ENCODE peak calls at places on chromosomes 12 and 14, in eight cellular contexts. A is IMR-90; C is Panc1; L is lower lobe of right lung; Q is body of pancreas; I is CD8-positive, alpha-beta T cell; Z is stomach; M is SK-N-SH. R is an unnamed sample.

GRCh38 chr12:31732926-31733548 is 4.2 kb upstream of the AMN1 start:
- DNase-seq in A (peak; percentile 83), C (peak; percentile 91), L (no peak), Q (no peak), I (no peak), Z (no peak), M (no peak), R (no peak)

GRCh38 chr12:106300761-106301160 is 1.8 kb upstream of the TCP11L2 start:
- DNase-seq in A (no peak), C (no peak), L (no peak), Q (no peak), I (no peak), Z (no peak), M (no peak), R (no peak)

GRCh38 chr14:93112891-93113677 is 2.6 kb downstream of the ITPK1 start:
- DNase-seq in A (peak; percentile 79), C (peak; percentile 45), L (peak; percentile 85), Q (peak; percentile 87), I (peak; percentile 83), Z (peak; percentile 90), M (peak; percentile 71), R (peak; percentile 62)

GRCh38 chr12:25521625-25522256 is 31.3 kb downstream of the LMNTD1 start:
- DNase-seq in A (no peak), C (no peak), L (no peak), Q (no peak), I (no peak), Z (no peak), M (no peak), R (no peak)

GRCh38 chr12:46363582-46364299 is 8.8 kb downstream of the SLC38A2 start:
- DNase-seq in A (no peak), C (no peak), L (no peak), Q (no peak), I (no peak), Z (no peak), M (no peak), R (no peak)

GRCh38 chr12:131177599-131177998 is 223.9 kb downstream of the ADGRD1 start:
- DNase-seq in A (no peak), C (no peak), L (no peak), Q (no peak), I (peak; percentile 17), Z (no peak), M (no peak), R (no peak)

GRCh38 chr12:132568826-132569480 is 41.4 kb downstream of the LRCOL1 start:
- DNase-seq in A (no peak), C (no peak), L (no peak), Q (no peak), I (no peak), Z (no peak), M (no peak), R (no peak)

GRCh38 chr14:103100281-103101121 is 6.0 kb downstream of the EXOC3L4 start:
- DNase-seq in A (no peak), C (no peak), L (no peak), Q (no peak), I (no peak), Z (no peak), M (no peak), R (peak; percentile 43)

GRCh38 chr12:113232787-113233585 is 11.7 kb downstream of the TPCN1 start:
- DNase-seq in A (no peak), C (no peak), L (peak; percentile 65), Q (no peak), I (peak; percentile 74), Z (peak; percentile 25), M (no peak), R (peak; percentile 63)

GRCh38 chr14:38755036-38755435 is 348.0 kb downstream of the SEC23A start:
- DNase-seq in A (no peak), C (no peak), L (no peak), Q (no peak), I (no peak), Z (no peak), M (no peak), R (no peak)

GRCh38 chr12:78060186-78060585 is 229.5 kb downstream of the NAV3 start:
- DNase-seq in A (peak; percentile 88), C (no peak), L (no peak), Q (no peak), I (no peak), Z (no peak), M (no peak), R (no peak)

DNA sequence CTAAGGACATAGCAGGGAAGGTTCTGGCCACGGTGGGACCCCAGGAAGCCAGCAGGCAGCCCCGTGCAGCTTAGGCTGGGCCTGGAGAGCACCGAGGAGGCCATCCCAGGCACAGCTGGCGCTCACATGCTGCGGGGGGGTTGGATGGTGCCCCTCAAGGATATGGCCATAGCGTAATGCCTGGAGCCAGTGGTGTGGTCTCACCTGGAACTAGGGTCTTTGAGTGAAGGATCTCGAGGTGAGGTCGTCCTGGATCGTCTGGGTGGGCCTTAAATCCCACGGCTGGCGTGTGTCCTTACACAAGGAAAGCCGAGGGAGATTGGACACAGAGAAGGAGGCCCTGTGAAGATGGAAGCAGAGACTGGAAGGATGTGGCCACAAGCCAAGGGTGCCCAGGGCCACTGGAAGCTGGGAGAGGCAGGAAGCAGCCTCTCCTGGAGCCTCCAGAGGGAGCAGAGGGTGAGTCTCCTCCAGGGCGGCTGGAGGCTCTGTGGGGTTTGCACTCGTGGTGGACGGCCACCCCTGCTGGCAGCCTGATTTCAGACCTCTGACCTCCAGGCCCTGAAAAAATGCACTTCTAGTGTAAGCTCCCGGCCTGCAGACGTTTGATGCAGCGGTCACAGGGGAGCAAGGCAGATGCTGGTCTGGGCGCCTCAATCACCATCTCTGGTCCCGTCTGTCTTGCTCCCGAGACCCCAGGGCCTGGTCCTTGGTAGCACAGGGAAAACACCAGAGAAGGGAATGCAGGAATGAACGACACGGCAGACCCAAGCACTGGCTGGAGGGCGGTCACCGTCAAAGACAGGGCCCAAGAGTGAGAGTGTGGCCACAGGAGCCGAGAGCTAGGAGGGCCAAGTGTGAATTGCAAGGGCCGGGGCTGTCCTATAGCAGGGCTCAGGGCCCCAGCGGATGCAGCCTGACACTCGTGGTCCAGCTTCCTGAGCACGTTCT is 218.6 kb downstream of the KIF26A start:
- DNase-seq in A (no peak), C (no peak), L (no peak), Q (no peak), I (no peak), Z (no peak), M (peak; percentile 31), R (no peak)
- TF ChIP-seq CTCF in A (no peak), C (no peak), L (no peak), Q (no peak), I (no peak), Z (no peak), M (no peak), R (no peak)

GRCh38 chr14:70888681-70889175 is 18.5 kb upstream of the PCNX1 start:
- DNase-seq in A (peak; percentile 70), C (no peak), L (no peak), Q (no peak), I (no peak), Z (no peak), M (no peak), R (no peak)

GRCh38 chr14:70889555-70889954 is 17.7 kb upstream of the PCNX1 start:
- DNase-seq in A (no peak), C (no peak), L (no peak), Q (no peak), I (no peak), Z (no peak), M (no peak), R (no peak)

GRCh38 chr14:70887207-70888150 is 19.8 kb upstream of the PCNX1 start:
- DNase-seq in A (peak; percentile 98), C (no peak), L (no peak), Q (no peak), I (no peak), Z (no peak), M (no peak), R (no peak)

GRCh38 chr14:70886421-70887206 is 20.6 kb upstream of the PCNX1 start:
- DNase-seq in A (no peak), C (no peak), L (no peak), Q (no peak), I (peak; percentile 55), Z (no peak), M (no peak), R (no peak)

GRCh38 chr14:70888151-70888499 is 19.1 kb upstream of the PCNX1 start:
- DNase-seq in A (no peak), C (no peak), L (no peak), Q (no peak), I (no peak), Z (no peak), M (no peak), R (no peak)
- H3K4me3 ChIP-seq in A (no peak overlapping the region), C (no peak overlapping the region), L (no peak overlapping the region), Q (no peak overlapping the region), I (no peak overlapping the region), Z (no peak overlapping the region), M (no peak overlapping the region), R (no peak overlapping the region)

GRCh38 chr14:20044243-20044642 is 8.4 kb upstream of the OR4K13 start:
- DNase-seq in A (no peak), C (no peak), L (no peak), Q (no peak), I (no peak), Z (no peak), M (no peak), R (no peak)

GRCh38 chr14:20048202-20048601 is 11.6 kb upstream of the OR4L1 start:
- DNase-seq in A (no peak), C (no peak), L (no peak), Q (no peak), I (no peak), Z (no peak), M (no peak), R (no peak)
- TF ChIP-seq CTCF in A (no peak), C (no peak), L (no peak), Q (no peak), I (no peak), Z (no peak), M (no peak), R (no peak)

GRCh38 chr14:89617471-89618291 is 200.6 kb upstream of the FOXN3 start:
- DNase-seq in A (peak; percentile 77), C (no peak), L (no peak), Q (peak; percentile 34), I (peak; percentile 63), Z (peak; percentile 45), M (peak; percentile 66), R (no peak)
- H3K4me3 ChIP-seq in A (peak overlapping the region; percentile 78), C (peak overlapping the region; percentile 42), L (peak overlapping the region; percentile 74), Q (peak overlapping the region; percentile 35), I (peak overlapping the region; percentile 64), Z (peak overlapping the region; percentile 67), M (peak overlapping the region; percentile 73), R (peak overlapping the region; percentile 80)

GRCh38 chr12:17079251-17079909 is 473.4 kb upstream of the LMO3 start:
- DNase-seq in A (no peak), C (no peak), L (no peak), Q (no peak), I (no peak), Z (no peak), M (no peak), R (no peak)
- TF ChIP-seq CTCF in A (no peak), C (no peak), L (no peak), Q (no peak), I (no peak), Z (no peak), M (no peak), R (no peak)

R was measured in GM12864.